ENCODE peak calls at places on chromosomes 5 and 9, in nine cellular contexts. F, O, D, Y, J, R, H, A and M are unnamed samples.

GRCh38 chr9:70902705-70903131 is 218.7 kb downstream of the TRPM3 start:
- DNase-seq in F (peak; percentile 20), O (peak; percentile 97), D (no peak), Y (peak; percentile 97), J (no peak), R (peak; percentile 97), H (no peak), A (peak; percentile 98), M (no peak)

GRCh38 chr9:7665874-7666273 is 133.7 kb downstream of the DMAC1 start:
- DNase-seq in F (peak; percentile 89), O (no peak), D (no peak), Y (no peak), J (no peak), R (no peak), H (no peak), A (no peak), M (no peak)

GRCh38 chr9:134592018-134592818 is 49.4 kb upstream of the COL5A1 start:
- DNase-seq in F (peak; percentile 53), O (peak; percentile 97), D (no peak), Y (peak; percentile 96), J (no peak), R (peak; percentile 87), H (no peak), A (peak; percentile 66), M (no peak)

GRCh38 chr5:961711-962240 is 46.8 kb upstream of the NKD2 start:
- DNase-seq in F (no peak), O (no peak), D (no peak), Y (no peak), J (peak; percentile 19), R (no peak), H (no peak), A (no peak), M (no peak)

GRCh38 chr9:135961811-135962695 is 880 bp upstream of the UBAC1 start:
- DNase-seq in F (no peak), O (no peak), D (no peak), Y (no peak), J (no peak), R (no peak), H (peak; percentile 31), A (no peak), M (no peak)

GRCh38 chr9:81146684-81147337 is 542.5 kb downstream of the TLE1 start:
- DNase-seq in F (no peak), O (no peak), D (no peak), Y (peak; percentile 58), J (no peak), R (no peak), H (no peak), A (peak; percentile 81), M (no peak)

GRCh38 chr5:58322453-58322852 is 137.4 kb downstream of the PLK2 start:
- DNase-seq in F (peak; percentile 63), O (peak; percentile 39), D (no peak), Y (peak; percentile 80), J (no peak), R (peak; percentile 14), H (no peak), A (peak; percentile 52), M (no peak)

GRCh38 chr9:98596486-98596885 is 112.2 kb downstream of the GABBR2 start:
- DNase-seq in F (peak; percentile 11), O (no peak), D (no peak), Y (no peak), J (no peak), R (no peak), H (no peak), A (no peak), M (no peak)

GRCh38 chr5:17805426-17805825 is 171.2 kb downstream of the TAF11L14 start:
- DNase-seq in F (no peak), O (no peak), D (no peak), Y (no peak), J (no peak), R (peak; percentile 59), H (no peak), A (no peak), M (no peak)

GRCh38 chr9:88477300-88477751 is 57.7 kb upstream of the NXNL2 start:
- DNase-seq in F (no peak), O (peak; percentile 95), D (no peak), Y (peak; percentile 99), J (no peak), R (peak; percentile 89), H (no peak), A (peak; percentile 97), M (no peak)